ENCODE peak calls at places on chromosomes 7 and 10, in seven cellular contexts. L is posterior vena cava, I is HFFc6, G is T-helper 1 cell, P is left ventricle myocardium superior, V is hepatocyte, S is small intestine. B is an unnamed sample.

GRCh38 chr7:142891490-142892082 is 6.0 kb upstream of the TRPV6 start:
- DNase-seq in L (no peak), I (no peak), G (no peak), P (no peak), V (no peak), S (no peak), B (no peak)

GRCh38 chr10:79446451-79447020 is 1.1 kb upstream of the ZCCHC24 start:
- DNase-seq in L (peak), I (no peak), G (peak), P (peak), V (peak), S (peak), B (no peak)

GRCh38 chr7:47143344-47143743 is 438.6 kb downstream of the TNS3 start:
- DNase-seq in L (no peak), I (peak), G (no peak), P (no peak), V (no peak), S (no peak), B (no peak)

GRCh38 chr10:123571978-123572377 is 94.2 kb upstream of the GPR26 start:
- DNase-seq in L (peak), I (no peak), G (no peak), P (no peak), V (no peak), S (no peak), B (no peak)

GRCh38 chr7:139667377-139667776 is 110.4 kb downstream of the HIPK2 start:
- DNase-seq in L (no peak), I (no peak), G (no peak), P (no peak), V (no peak), S (no peak), B (no peak)

GRCh38 chr10:58952747-58953466 is 223.5 kb upstream of the PHYHIPL start:
- DNase-seq in L (no peak), I (peak), G (no peak), P (no peak), V (peak), S (peak), B (no peak)

GRCh38 chr7:24963218-24963617 is 16.8 kb downstream of the OSBPL3 start:
- DNase-seq in L (peak), I (no peak), G (no peak), P (peak), V (no peak), S (no peak), B (peak)

GRCh38 chr7:102989161-102989560 is 76.4 kb downstream of the LRRC17 start:
- DNase-seq in L (no peak), I (no peak), G (no peak), P (no peak), V (peak), S (no peak), B (no peak)

GRCh38 chr10:11515596-11516418 is 95.6 kb downstream of the USP6NL start:
- DNase-seq in L (no peak), I (peak), G (peak), P (no peak), V (peak), S (peak), B (peak)

GRCh38 chr10:100998183-100998990 is 1.2 kb upstream of the LZTS2 start:
- DNase-seq in L (peak), I (peak), G (peak), P (peak), V (peak), S (peak), B (peak)

GRCh38 chr10:117131390-117132327 is 6.4 kb downstream of the VAX1 start:
- DNase-seq in L (no peak), I (no peak), G (no peak), P (no peak), V (peak), S (peak), B (no peak)

GRCh38 chr10:73119457-73119856 is 9.2 kb downstream of the NUDT13 start:
- DNase-seq in L (no peak), I (no peak), G (no peak), P (no peak), V (no peak), S (no peak), B (no peak)

B was measured in MV-4-11.